ENCODE peak calls at places on chromosome 16, in seven cellular contexts. U, H, Z, J, K, O and N are unnamed samples.

GRCh38 chr16:30571444-30572322 is at the start of gene ZNF688:
- DNase-seq in U (peak), H (peak), Z (peak), J (peak), K (peak), O (peak), N (peak)

GRCh38 chr16:56257666-56258359 is 66.5 kb downstream of the GNAO1 start:
- DNase-seq in U (no peak), H (no peak), Z (no peak), J (no peak), K (no peak), O (no peak), N (no peak)

GRCh38 chr16:88347656-88348376 is 34.9 kb upstream of the ZNF469 start:
- DNase-seq in U (no peak), H (no peak), Z (no peak), J (no peak), K (no peak), O (no peak), N (no peak)

GRCh38 chr16:31093132-31093703 is 1.4 kb downstream of the VKORC1 start:
- DNase-seq in U (peak), H (peak), Z (no peak), J (peak), K (peak), O (peak), N (peak)

GRCh38 chr16:87457051-87457611 is 35.7 kb downstream of the ZCCHC14 start:
- DNase-seq in U (peak), H (no peak), Z (peak), J (no peak), K (no peak), O (no peak), N (no peak)

GRCh38 chr16:88874938-88875599 is 8.6 kb upstream of the PABPN1L start:
- DNase-seq in U (no peak), H (no peak), Z (no peak), J (no peak), K (no peak), O (no peak), N (no peak)

GRCh38 chr16:57446530-57447141 is 549 bp downstream of the CIAPIN1 start:
- DNase-seq in U (peak), H (peak), Z (peak), J (no peak), K (no peak), O (no peak), N (no peak)

GRCh38 chr16:29926675-29927522 is 873 bp upstream of the KCTD13 start:
- DNase-seq in U (peak), H (no peak), Z (no peak), J (no peak), K (no peak), O (peak), N (no peak)

GRCh38 chr16:23062524-23062923 is 86.7 kb downstream of the USP31 start:
- DNase-seq in U (no peak), H (no peak), Z (no peak), J (no peak), K (no peak), O (no peak), N (no peak)

GRCh38 chr16:55999683-56000082 is 124.5 kb upstream of the CES5A start:
- DNase-seq in U (no peak), H (no peak), Z (no peak), J (no peak), K (no peak), O (no peak), N (no peak)

GRCh38 chr16:85046472-85046916 is 18.9 kb downstream of the KIAA0513 start:
- DNase-seq in U (no peak), H (no peak), Z (no peak), J (no peak), K (no peak), O (no peak), N (no peak)

GRCh38 chr16:89598199-89598598 is 15.2 kb upstream of the DPEP1 start:
- DNase-seq in U (peak), H (peak), Z (peak), J (no peak), K (no peak), O (no peak), N (no peak)

GRCh38 chr16:3656491-3657468 is 2.3 kb downstream of the DNASE1 start:
- DNase-seq in U (no peak), H (no peak), Z (no peak), J (peak), K (no peak), O (no peak), N (peak)

GRCh38 chr16:82995927-82996441 is 369.2 kb downstream of the CDH13 start:
- DNase-seq in U (peak), H (no peak), Z (peak), J (no peak), K (no peak), O (no peak), N (no peak)

GRCh38 chr16:57639172-57639571 is 10.7 kb downstream of the ADGRG1 start:
- DNase-seq in U (no peak), H (peak), Z (peak), J (no peak), K (peak), O (peak), N (peak)

GRCh38 chr16:30901201-30902069 is 5.0 kb downstream of the CTF1 start:
- DNase-seq in U (no peak), H (peak), Z (peak), J (no peak), K (no peak), O (no peak), N (no peak)

GRCh38 chr16:65069090-65069489 is 52.8 kb downstream of the CDH11 start:
- DNase-seq in U (peak), H (no peak), Z (peak), J (no peak), K (no peak), O (no peak), N (no peak)

GRCh38 chr16:21158208-21159110 is at the start of gene LDAF1:
- DNase-seq in U (peak), H (peak), Z (peak), J (peak), K (peak), O (peak), N (peak)

GRCh38 chr16:29877266-29877961 is 14.4 kb upstream of the CDIPT start:
- DNase-seq in U (peak), H (peak), Z (peak), J (no peak), K (peak), O (peak), N (peak)

GRCh38 chr16:51095890-51096626 is 55.0 kb downstream of the SALL1 start:
- DNase-seq in U (no peak), H (no peak), Z (no peak), J (no peak), K (no peak), O (no peak), N (no peak)

GRCh38 chr16:3190949-3191353 is 2.9 kb downstream of the OR1F1 start:
- DNase-seq in U (no peak), H (peak), Z (no peak), J (no peak), K (no peak), O (no peak), N (no peak)

GRCh38 chr16:524274-525011 is 3.1 kb upstream of the CAPN15 start:
- DNase-seq in U (no peak), H (no peak), Z (no peak), J (no peak), K (no peak), O (no peak), N (no peak)

GRCh38 chr16:1762196-1762878 is 9.0 kb downstream of the NME3 start:
- DNase-seq in U (no peak), H (no peak), Z (no peak), J (no peak), K (no peak), O (no peak), N (no peak)

GRCh38 chr16:84725481-84726078 is 25.8 kb downstream of the USP10 start:
- DNase-seq in U (no peak), H (peak), Z (no peak), J (peak), K (no peak), O (no peak), N (no peak)

DNA sequence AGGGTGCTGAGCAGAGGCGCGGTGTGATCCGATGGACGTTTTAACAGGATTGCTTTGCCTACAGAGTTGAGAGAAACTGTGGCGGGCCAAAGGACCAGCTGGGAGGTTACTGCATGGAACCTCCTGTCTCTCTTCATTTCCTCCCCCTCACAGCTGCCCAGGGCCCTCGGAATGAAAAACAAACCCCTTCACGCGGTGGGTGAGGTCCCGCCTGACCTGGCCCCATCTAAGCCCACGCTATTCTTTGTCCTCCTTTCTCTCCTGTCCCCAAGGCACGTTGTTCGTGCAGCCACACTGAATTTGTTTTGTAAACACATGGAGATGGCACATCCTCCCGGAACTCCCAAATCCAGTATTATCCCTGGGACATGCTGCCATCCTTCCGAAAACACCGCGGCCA is 302.2 kb downstream of the ABCC12 start:
- DNase-seq in U (no peak), H (no peak), Z (no peak), J (no peak), K (no peak), O (no peak), N (no peak)
- H2AK5ac ChIP-seq in U (no peak), H (no peak), Z (no peak), J (no peak), K (no peak), O (no peak), N (no peak)

GRCh38 chr16:66682271-66682670 is 14.3 kb downstream of the CMTM4 start:
- DNase-seq in U (no peak), H (no peak), Z (no peak), J (no peak), K (no peak), O (no peak), N (no peak)
- H2AK5ac ChIP-seq in U (no peak), H (no peak), Z (no peak), J (no peak), K (no peak), O (no peak), N (no peak)

GRCh38 chr16:13961099-13961811 is 41.3 kb downstream of the ERCC4 start:
- DNase-seq in U (peak), H (no peak), Z (peak), J (no peak), K (no peak), O (no peak), N (no peak)

GRCh38 chr16:13958438-13958837 is 38.5 kb downstream of the ERCC4 start:
- DNase-seq in U (no peak), H (no peak), Z (no peak), J (peak), K (no peak), O (no peak), N (no peak)

GRCh38 chr16:13957197-13958078 is 37.5 kb downstream of the ERCC4 start:
- DNase-seq in U (peak), H (peak), Z (peak), J (peak), K (peak), O (no peak), N (no peak)

GRCh38 chr16:13962232-13962631 is 42.3 kb downstream of the ERCC4 start:
- DNase-seq in U (no peak), H (no peak), Z (no peak), J (no peak), K (no peak), O (no peak), N (no peak)

GRCh38 chr16:13959626-13960025 is 39.7 kb downstream of the ERCC4 start:
- DNase-seq in U (no peak), H (no peak), Z (no peak), J (no peak), K (no peak), O (no peak), N (no peak)
- H2AK5ac ChIP-seq in U (peak), H (no peak), Z (peak), J (no peak), K (no peak), O (no peak), N (no peak)

DNA sequence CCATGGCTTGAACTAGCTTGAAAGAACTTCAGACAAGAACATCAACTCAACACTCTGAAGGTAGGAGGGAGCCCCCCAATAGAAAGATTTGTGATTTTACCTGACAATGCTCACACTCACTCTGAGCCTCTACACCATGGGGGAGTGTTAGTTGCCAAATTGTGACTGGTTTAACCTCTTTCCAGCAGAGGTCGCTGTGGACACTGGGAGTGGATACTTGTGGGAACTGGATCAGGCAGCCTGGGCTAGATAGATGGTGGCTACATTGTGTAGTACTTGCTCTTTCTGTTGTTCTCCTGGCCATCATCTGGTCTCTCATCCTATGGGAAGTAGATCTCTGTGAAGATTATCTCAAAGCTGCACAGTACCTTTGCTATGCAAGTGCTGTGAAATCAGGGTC is 2.9 kb downstream of the SMPD3 start:
- DNase-seq in U (peak), H (peak), Z (peak), J (peak), K (peak), O (peak), N (peak)
- H2AK5ac ChIP-seq in U (no peak), H (no peak), Z (no peak), J (no peak), K (no peak), O (no peak), N (no peak)

GRCh38 chr16:19434584-19434983 is 16.9 kb downstream of the TMC5 start:
- DNase-seq in U (no peak), H (no peak), Z (no peak), J (no peak), K (no peak), O (no peak), N (no peak)
- H2AK5ac ChIP-seq in U (no peak), H (no peak), Z (no peak), J (no peak), K (no peak), O (no peak), N (no peak)